ENCODE peak calls at places on chromosomes 5 and 9, in ten cellular contexts. P is psoas muscle; O is CD4-positive, alpha-beta T cell; D is trophoblast cell; Q is right lobe of liver; U is upper lobe of right lung; S is MM.1S; I is caudate nucleus; C is CD8-positive, alpha-beta T cell; L is PC-3. K is an unnamed sample.

GRCh38 chr9:131714161-131714646 is 25.7 kb downstream of the RAPGEF1 start:
- DNase-seq in L (peak), D (peak), S (no peak), P (peak), U (no peak), Q (no peak), I (no peak), O (no peak), C (no peak), K (no peak)

GRCh38 chr5:65150599-65150998 is 331.1 kb downstream of the ADAMTS6 start:
- DNase-seq in S (no peak), L (no peak), O (no peak), P (no peak), C (no peak), Q (no peak), I (no peak), D (no peak), U (no peak), K (no peak)

GRCh38 chr9:33815781-33816180 is 1.2 kb upstream of the UBE2R2 start:
- DNase-seq in L (no peak), C (no peak), S (no peak), U (no peak), I (no peak), D (no peak), P (no peak), O (no peak), Q (no peak), K (no peak)

GRCh38 chr9:34709196-34709978 is 549 bp downstream of the CCL21 start:
- DNase-seq in P (no peak), U (no peak), I (no peak), Q (peak), L (no peak), D (no peak), C (no peak), S (no peak), O (no peak), K (no peak)

GRCh38 chr5:126658526-126658925 is 57.8 kb downstream of the PHAX start:
- DNase-seq in U (no peak), C (no peak), O (no peak), L (no peak), D (no peak), Q (no peak), P (no peak), S (no peak), I (no peak), K (no peak)

GRCh38 chr5:126370796-126371718 is 52.2 kb upstream of the GRAMD2B start:
- DNase-seq in C (no peak), P (no peak), U (no peak), D (no peak), Q (peak), L (peak), O (no peak), S (no peak), I (no peak), K (no peak)

GRCh38 chr5:83484294-83484693 is 12.8 kb downstream of the VCAN start:
- DNase-seq in Q (no peak), I (no peak), O (no peak), D (no peak), P (no peak), L (no peak), U (no peak), S (no peak), C (no peak), K (no peak)

GRCh38 chr9:111691686-111692329 is 30.4 kb downstream of the GNG10 start:
- DNase-seq in Q (no peak), C (no peak), S (peak), O (no peak), L (peak), P (no peak), I (no peak), U (no peak), D (peak), K (no peak)

GRCh38 chr9:86944974-86945867 is 2.1 kb downstream of the GAS1 start:
- DNase-seq in O (no peak), S (no peak), D (no peak), C (no peak), Q (no peak), L (no peak), P (peak), I (no peak), U (no peak), K (no peak)

GRCh38 chr5:163968651-163969050 is 463.2 kb downstream of the MAT2B start:
- DNase-seq in D (no peak), P (no peak), U (no peak), L (no peak), C (no peak), S (no peak), O (no peak), Q (no peak), I (no peak), K (no peak)

GRCh38 chr5:72658161-72658560 is 151.0 kb upstream of the ZNF366 start:
- DNase-seq in O (no peak), I (no peak), L (peak), P (no peak), D (peak), C (no peak), Q (no peak), U (no peak), S (no peak), K (peak)

GRCh38 chr9:28120241-28121025 is 547.2 kb upstream of the C9orf72 start:
- DNase-seq in S (no peak), D (no peak), O (no peak), I (no peak), Q (no peak), U (no peak), C (no peak), P (no peak), L (no peak), K (no peak)

DNA sequence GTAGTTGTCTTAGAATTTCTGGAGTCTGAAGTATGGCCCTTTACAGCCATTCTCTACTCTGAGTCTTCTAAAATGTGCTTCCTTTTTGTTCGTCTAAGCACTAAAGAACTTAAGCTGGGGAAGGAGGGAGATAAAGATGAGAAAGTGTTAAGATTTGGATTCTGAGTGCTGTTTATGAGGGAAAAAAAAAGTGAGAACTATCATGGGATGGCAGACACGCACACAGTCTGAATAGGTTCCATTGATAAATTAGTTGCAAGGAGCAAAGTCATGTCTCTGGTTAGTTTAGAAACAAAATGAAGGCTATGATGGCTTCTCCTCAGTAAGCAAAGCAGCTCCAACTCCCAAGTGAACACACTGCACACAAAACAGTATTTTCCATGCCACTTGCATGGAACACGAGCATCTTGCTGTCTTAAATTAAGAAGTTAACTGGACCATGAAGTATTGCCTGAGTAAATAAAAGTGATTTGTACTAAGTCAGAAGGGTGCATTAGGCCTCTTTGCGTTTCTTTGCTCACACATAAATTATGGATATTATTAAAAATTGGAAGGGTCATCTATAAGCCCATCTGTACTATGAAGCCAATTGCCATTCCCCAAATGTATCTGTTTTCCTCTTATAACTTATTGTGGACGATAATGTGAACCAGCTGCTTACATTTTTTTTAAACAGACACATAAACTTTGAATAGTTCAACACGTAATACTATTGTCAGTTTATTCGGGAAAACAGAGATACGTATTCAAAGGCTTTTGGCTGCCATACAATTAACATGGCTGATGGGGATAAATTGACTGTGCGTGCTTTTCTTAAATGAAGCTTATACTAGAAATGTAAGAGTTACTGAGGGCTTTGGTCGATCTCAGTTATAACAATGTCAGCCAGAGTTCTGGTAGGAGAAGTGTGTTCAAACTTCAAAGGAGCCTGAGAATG is 199.4 kb downstream of the SGCD start:
- DNase-seq in Q (no peak), U (no peak), C (no peak), O (no peak), D (no peak), L (no peak), P (no peak), S (no peak), I (no peak), K (no peak)
- H3K27ac ChIP-seq in Q (no peak), U (no peak), C (no peak), O (no peak), D (no peak), L (no peak), P (no peak), S (no peak), I (no peak), K (no peak)

DNA sequence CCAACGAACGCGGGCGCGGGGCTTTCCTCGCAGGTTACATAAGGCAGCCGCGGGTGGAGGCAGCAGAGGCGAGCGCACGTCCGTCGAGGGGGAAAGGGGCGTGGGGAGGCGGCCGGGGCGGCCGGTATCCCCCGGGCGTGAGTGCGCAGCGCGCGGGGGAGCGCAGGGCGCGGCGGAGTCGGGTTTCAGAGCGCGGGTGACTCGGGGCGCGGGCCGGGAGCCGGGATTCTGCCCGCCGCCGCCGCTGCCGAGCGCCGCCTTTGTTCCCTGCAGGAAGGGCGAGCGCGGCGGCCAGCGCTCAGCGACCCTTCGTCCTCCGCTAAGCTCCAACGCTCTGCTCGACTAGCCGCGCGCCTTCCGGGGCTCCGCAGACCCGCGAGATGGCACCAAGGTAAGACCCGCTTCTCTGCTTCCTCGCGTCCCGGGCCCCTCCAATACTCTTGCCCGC is at the start of gene COL15A1:
- DNase-seq in U (no peak), O (no peak), L (no peak), P (peak), I (no peak), S (no peak), Q (no peak), C (no peak), D (no peak), K (no peak)
- H3K27ac ChIP-seq in U (peak), O (no peak), L (no peak), P (peak), I (no peak), S (no peak), Q (no peak), C (no peak), D (no peak), K (no peak)

DNA sequence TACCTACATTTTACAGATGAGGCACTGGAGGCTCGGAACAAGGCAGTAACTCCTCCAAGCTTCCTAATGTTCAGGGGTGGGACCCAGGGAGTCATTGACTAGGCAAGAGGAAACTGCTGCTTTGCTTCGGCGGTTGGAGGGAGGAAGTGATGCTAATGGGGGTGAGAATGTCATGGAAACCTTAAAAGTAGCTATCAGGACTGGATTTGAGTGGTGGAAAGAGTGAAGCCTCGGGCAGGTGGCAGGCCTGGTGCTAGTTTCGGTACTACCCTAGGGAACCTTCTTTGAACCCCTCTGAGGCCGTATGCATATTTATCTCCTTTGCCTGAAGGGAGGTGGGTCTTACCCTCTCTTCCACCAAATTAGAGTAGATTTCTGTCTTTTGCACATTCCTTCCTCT is 1.6 kb downstream of the BSPRY start:
- DNase-seq in C (no peak), Q (no peak), I (no peak), O (no peak), U (no peak), D (no peak), L (no peak), S (peak), P (no peak), K (no peak)
- H3K27ac ChIP-seq in C (no peak), Q (no peak), I (no peak), O (no peak), U (no peak), D (no peak), L (no peak), S (peak), P (no peak), K (peak)

GRCh38 chr9:123335227-123335985 is 20.6 kb upstream of the CRB2 start:
- DNase-seq in S (no peak), Q (no peak), P (no peak), L (no peak), O (no peak), I (no peak), D (peak), C (no peak), U (peak), K (peak)
- H3K27ac ChIP-seq in S (no peak), Q (no peak), P (no peak), L (no peak), O (no peak), I (peak), D (no peak), C (no peak), U (no peak), K (no peak)

GRCh38 chr5:91048073-91048472 is 335.0 kb downstream of the ARRDC3 start:
- DNase-seq in U (no peak), O (no peak), L (peak), P (no peak), D (no peak), Q (peak), S (no peak), I (no peak), C (no peak), K (no peak)
- H3K27ac ChIP-seq in U (no peak), O (no peak), L (peak), P (no peak), D (no peak), Q (peak), S (no peak), I (no peak), C (no peak), K (no peak)

DNA sequence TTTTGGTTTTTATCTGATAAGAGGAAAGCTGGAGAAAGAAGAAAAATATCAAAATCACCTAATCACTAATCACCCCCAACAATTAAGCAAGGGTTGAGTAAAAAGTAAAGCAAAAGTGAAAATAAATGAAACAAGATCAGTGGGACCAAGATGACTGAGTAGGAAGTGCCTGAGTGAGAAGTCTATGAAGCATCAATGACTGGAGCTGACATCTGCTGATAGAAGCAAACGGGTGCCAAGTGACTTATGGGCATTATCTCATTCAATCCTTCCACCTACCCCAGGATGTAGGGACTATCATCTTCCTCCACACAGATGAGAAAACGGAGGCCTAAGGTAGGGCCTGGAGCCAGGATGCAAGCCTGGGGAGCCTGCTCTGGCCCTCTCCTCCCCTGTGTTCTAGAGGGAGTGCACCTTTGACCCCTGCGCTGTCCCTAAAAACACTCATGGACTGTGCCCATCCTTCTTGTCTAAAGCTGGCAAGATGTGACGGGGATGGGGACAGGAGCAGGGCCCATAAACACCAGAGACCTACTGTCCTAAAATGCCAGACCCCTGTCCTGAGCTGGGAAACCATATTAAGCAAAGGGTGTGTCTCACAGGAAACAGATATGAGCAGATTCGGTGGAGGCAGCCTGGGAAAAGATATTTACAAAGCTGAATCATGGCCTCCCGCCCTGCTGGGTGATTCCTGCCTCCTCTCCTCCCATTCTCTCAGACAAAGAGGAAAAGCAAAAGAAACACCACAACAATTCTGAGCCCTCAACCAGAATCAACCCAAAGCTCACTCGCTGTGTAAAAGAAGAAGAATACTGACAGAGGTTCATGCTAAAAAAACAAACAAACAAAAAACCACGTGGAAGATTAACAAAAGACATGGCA is 116.0 kb downstream of the AUH start:
- DNase-seq in C (no peak), P (no peak), L (peak), U (no peak), D (no peak), O (no peak), Q (no peak), S (no peak), I (no peak), K (peak)
- H3K27ac ChIP-seq in C (no peak), P (no peak), L (peak), U (no peak), D (no peak), O (no peak), Q (no peak), S (no peak), I (no peak), K (peak)

DNA sequence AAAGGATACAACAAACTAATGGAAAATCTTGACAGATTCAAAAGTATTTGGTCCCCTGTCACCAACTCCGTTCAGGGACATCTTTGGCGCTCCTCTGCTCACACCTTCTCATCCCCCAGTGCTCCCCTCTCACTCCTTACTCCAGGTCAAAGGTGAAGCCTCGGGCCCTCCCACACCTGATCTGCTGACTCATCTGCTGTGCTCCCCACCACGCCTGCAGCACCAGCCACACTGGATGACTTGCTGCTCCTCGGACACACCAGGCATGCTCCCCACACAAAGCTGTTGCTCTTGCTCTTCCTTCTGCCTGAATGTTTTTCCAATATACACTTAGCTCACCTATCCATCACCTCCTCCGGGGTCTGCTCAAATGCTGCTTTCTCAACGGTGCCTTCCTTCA is 123.4 kb downstream of the ESM1 start:
- DNase-seq in P (no peak), D (no peak), U (no peak), O (no peak), L (no peak), C (no peak), S (no peak), I (no peak), Q (no peak), K (no peak)
- H3K27ac ChIP-seq in P (no peak), D (no peak), U (no peak), O (no peak), L (no peak), C (no peak), S (no peak), I (no peak), Q (no peak), K (no peak)

GRCh38 chr9:73114058-73114457 is 37.6 kb upstream of the ANXA1 start:
- DNase-seq in C (no peak), L (no peak), I (no peak), Q (no peak), D (no peak), P (no peak), S (no peak), U (no peak), O (no peak), K (no peak)
- H3K27ac ChIP-seq in C (no peak), L (no peak), I (no peak), Q (no peak), D (no peak), P (no peak), S (no peak), U (no peak), O (no peak), K (no peak)

GRCh38 chr5:112386716-112387115 is 32.4 kb downstream of the EPB41L4A start:
- DNase-seq in S (no peak), C (no peak), P (no peak), U (no peak), D (no peak), Q (no peak), I (no peak), L (no peak), O (no peak), K (no peak)

GRCh38 chr5:112388739-112389138 is 30.3 kb downstream of the EPB41L4A start:
- DNase-seq in O (no peak), S (no peak), P (no peak), I (no peak), C (no peak), D (no peak), Q (no peak), L (no peak), U (no peak), K (no peak)

GRCh38 chr5:112384523-112384922 is 34.6 kb downstream of the EPB41L4A start:
- DNase-seq in I (no peak), Q (no peak), L (no peak), P (no peak), C (no peak), D (no peak), U (no peak), S (no peak), O (no peak), K (no peak)

GRCh38 chr5:112388010-112388553 is 31.0 kb downstream of the EPB41L4A start:
- DNase-seq in L (no peak), D (no peak), U (no peak), C (no peak), P (no peak), S (no peak), O (no peak), Q (no peak), I (no peak), K (no peak)

DNA sequence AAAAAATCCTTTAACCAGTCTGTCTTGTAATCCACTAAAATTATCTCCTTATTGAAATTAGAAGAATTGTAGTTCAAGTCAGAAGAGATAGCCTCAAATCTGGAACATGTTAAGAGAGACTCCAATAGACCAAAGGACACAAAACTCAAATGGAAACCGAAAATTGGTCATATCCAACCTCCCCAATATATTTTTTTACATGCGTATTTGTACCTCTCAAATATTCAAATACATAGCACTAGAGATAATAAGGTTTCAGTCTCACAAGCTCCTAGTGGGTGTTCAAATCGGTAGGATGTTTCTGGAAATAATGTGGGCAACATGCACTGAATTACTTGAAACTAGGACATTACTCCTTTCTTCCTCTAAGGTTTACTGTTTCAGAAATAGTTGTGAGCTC is 33.5 kb downstream of the EPB41L4A start:
- DNase-seq in U (no peak), P (no peak), S (no peak), I (no peak), O (no peak), C (no peak), D (no peak), L (no peak), Q (no peak), K (no peak)
- H3K27ac ChIP-seq in U (no peak), P (no peak), S (no peak), I (no peak), O (no peak), C (no peak), D (no peak), L (no peak), Q (no peak), K (no peak)

K was measured in PC-9.